ENCODE peak calls at places on chromosomes 13 and 19, in nine cellular contexts. One of them, this sample, is unnamed.

GRCh38 chr13:45219938-45220375 is 19.1 kb upstream of the KCTD4 start:
- DNase-seq in CD8-positive, alpha-beta T cell: no peak
- DNase-seq in fibroblast of mammary gland: peak
- DNase-seq in mesendoderm: peak
- DNase-seq in lower lobe of right lung: no peak
- DNase-seq in aorta: no peak
- DNase-seq in astrocyte of the spinal cord: peak
- DNase-seq in AG04449: no peak
- DNase-seq in heart left ventricle: no peak
- DNase-seq in this sample: peak

GRCh38 chr13:31090096-31090495 is 71.6 kb downstream of the HSPH1 start:
- DNase-seq in CD8-positive, alpha-beta T cell: no peak
- DNase-seq in lower lobe of right lung: no peak
- DNase-seq in mesendoderm: no peak
- DNase-seq in aorta: no peak
- DNase-seq in fibroblast of mammary gland: no peak
- DNase-seq in astrocyte of the spinal cord: no peak
- DNase-seq in AG04449: no peak
- DNase-seq in heart left ventricle: no peak
- DNase-seq in this sample: no peak

GRCh38 chr13:106882222-106882621 is 314.3 kb upstream of the ARGLU1 start:
- DNase-seq in fibroblast of mammary gland: no peak
- DNase-seq in CD8-positive, alpha-beta T cell: no peak
- DNase-seq in mesendoderm: peak
- DNase-seq in astrocyte of the spinal cord: no peak
- DNase-seq in heart left ventricle: no peak
- DNase-seq in lower lobe of right lung: no peak
- DNase-seq in aorta: no peak
- DNase-seq in AG04449: no peak
- DNase-seq in this sample: no peak

GRCh38 chr19:44592451-44592890 is 20.9 kb upstream of the IGSF23 start:
- DNase-seq in astrocyte of the spinal cord: no peak
- DNase-seq in aorta: no peak
- DNase-seq in fibroblast of mammary gland: no peak
- DNase-seq in AG04449: no peak
- DNase-seq in lower lobe of right lung: no peak
- DNase-seq in mesendoderm: peak
- DNase-seq in CD8-positive, alpha-beta T cell: no peak
- DNase-seq in heart left ventricle: no peak
- DNase-seq in this sample: no peak

GRCh38 chr13:31476266-31476665 is 263.1 kb upstream of the RXFP2 start:
- DNase-seq in astrocyte of the spinal cord: peak
- DNase-seq in lower lobe of right lung: no peak
- DNase-seq in CD8-positive, alpha-beta T cell: no peak
- DNase-seq in heart left ventricle: no peak
- DNase-seq in mesendoderm: peak
- DNase-seq in aorta: no peak
- DNase-seq in AG04449: peak
- DNase-seq in fibroblast of mammary gland: peak
- DNase-seq in this sample: peak

GRCh38 chr13:49214917-49215376 is 5.2 kb upstream of the MLNR start:
- DNase-seq in lower lobe of right lung: peak
- DNase-seq in CD8-positive, alpha-beta T cell: peak
- DNase-seq in aorta: no peak
- DNase-seq in fibroblast of mammary gland: no peak
- DNase-seq in AG04449: no peak
- DNase-seq in heart left ventricle: peak
- DNase-seq in astrocyte of the spinal cord: no peak
- DNase-seq in mesendoderm: peak
- DNase-seq in this sample: no peak

GRCh38 chr13:42615691-42616090 is 41.7 kb downstream of the TNFSF11 start:
- DNase-seq in astrocyte of the spinal cord: no peak
- DNase-seq in CD8-positive, alpha-beta T cell: no peak
- DNase-seq in heart left ventricle: no peak
- DNase-seq in fibroblast of mammary gland: peak
- DNase-seq in aorta: no peak
- DNase-seq in lower lobe of right lung: no peak
- DNase-seq in AG04449: no peak
- DNase-seq in mesendoderm: no peak
- DNase-seq in this sample: no peak

GRCh38 chr13:73958657-73959397 is 175.4 kb downstream of the KLF12 start:
- DNase-seq in aorta: no peak
- DNase-seq in CD8-positive, alpha-beta T cell: no peak
- DNase-seq in heart left ventricle: no peak
- DNase-seq in AG04449: no peak
- DNase-seq in fibroblast of mammary gland: no peak
- DNase-seq in mesendoderm: no peak
- DNase-seq in astrocyte of the spinal cord: no peak
- DNase-seq in lower lobe of right lung: no peak
- DNase-seq in this sample: no peak

DNA sequence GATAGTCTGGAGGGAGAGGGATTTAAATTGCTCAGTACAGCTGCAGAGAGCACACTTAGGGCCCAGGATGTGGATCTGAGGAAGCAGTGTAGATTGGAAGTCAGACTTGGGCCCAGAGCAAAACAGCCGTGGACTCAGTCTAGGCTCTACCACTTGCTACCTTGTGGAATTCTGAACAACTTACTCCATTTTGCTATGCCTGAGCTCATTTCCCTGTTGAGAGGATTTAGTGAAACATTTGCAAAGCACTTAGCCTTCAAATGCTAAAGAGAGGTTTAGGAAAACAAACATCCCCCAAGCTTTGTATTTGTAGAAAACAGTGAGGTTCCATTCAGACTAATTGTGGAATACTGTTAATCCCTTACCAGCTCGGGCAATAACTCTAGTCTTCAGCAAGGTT is 453.4 kb upstream of the ZNF507 start:
- DNase-seq in mesendoderm: no peak
- DNase-seq in aorta: no peak
- DNase-seq in astrocyte of the spinal cord: no peak
- DNase-seq in fibroblast of mammary gland: no peak
- DNase-seq in lower lobe of right lung: no peak
- DNase-seq in heart left ventricle: no peak
- DNase-seq in CD8-positive, alpha-beta T cell: no peak
- DNase-seq in AG04449: no peak
- DNase-seq in this sample: no peak
- H3K4me3 ChIP-seq in mesendoderm: no peak
- H3K4me3 ChIP-seq in aorta: no peak
- H3K4me3 ChIP-seq in astrocyte of the spinal cord: no peak
- H3K4me3 ChIP-seq in fibroblast of mammary gland: no peak
- H3K4me3 ChIP-seq in lower lobe of right lung: no peak
- H3K4me3 ChIP-seq in heart left ventricle: no peak
- H3K4me3 ChIP-seq in CD8-positive, alpha-beta T cell: no peak
- H3K4me3 ChIP-seq in AG04449: no peak
- H3K4me3 ChIP-seq in this sample: no peak

DNA sequence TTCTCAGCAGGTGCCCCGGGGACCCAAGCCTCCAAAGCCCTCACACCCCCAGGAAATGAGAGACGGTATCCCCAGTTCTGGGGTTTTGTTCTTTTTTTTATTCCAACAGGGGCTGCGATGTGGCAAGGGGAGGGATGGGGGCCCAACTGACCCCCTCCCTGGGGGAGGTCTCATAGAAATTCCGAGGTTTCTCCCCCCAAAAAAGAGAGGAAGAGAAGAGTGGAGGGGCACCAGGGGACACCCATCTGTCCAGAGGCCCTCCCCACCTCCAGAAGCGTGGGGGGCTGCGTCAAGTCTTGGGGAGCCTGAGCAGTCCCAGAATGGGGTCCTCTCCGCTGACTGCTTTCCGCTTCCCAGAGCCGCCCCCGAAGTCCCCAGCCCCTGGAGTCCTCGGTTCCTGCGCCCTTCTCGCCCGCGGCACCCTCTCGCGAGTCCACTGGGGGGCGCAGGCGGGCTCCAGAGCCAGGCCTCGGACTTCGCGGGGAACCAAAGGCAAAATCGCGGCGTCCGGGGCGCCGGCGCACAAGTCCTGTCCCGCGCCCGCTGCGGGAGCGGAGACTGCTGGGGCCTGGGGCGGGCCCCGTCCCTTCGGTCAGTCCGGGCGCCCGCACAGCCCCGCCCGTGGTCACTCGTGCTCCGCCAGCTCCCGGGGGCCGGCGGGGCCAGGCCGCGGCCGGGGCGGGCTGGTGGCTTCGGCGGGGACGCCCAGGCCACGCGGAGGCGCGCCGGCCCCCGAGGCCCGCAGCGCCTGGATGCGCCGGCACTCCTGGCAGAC is 4.4 kb upstream of the ATP1A3 start:
- DNase-seq in aorta: no peak
- DNase-seq in mesendoderm: peak
- DNase-seq in AG04449: no peak
- DNase-seq in heart left ventricle: no peak
- DNase-seq in astrocyte of the spinal cord: no peak
- DNase-seq in lower lobe of right lung: no peak
- DNase-seq in fibroblast of mammary gland: peak
- DNase-seq in CD8-positive, alpha-beta T cell: no peak
- DNase-seq in this sample: peak
- H3K4me3 ChIP-seq in aorta: no peak
- H3K4me3 ChIP-seq in mesendoderm: no peak
- H3K4me3 ChIP-seq in AG04449: no peak
- H3K4me3 ChIP-seq in heart left ventricle: no peak
- H3K4me3 ChIP-seq in astrocyte of the spinal cord: no peak
- H3K4me3 ChIP-seq in lower lobe of right lung: no peak
- H3K4me3 ChIP-seq in fibroblast of mammary gland: no peak
- H3K4me3 ChIP-seq in CD8-positive, alpha-beta T cell: no peak
- H3K4me3 ChIP-seq in this sample: no peak

GRCh38 chr13:112060431-112060830 is 6.5 kb upstream of the SOX1 start:
- DNase-seq in fibroblast of mammary gland: no peak
- DNase-seq in mesendoderm: no peak
- DNase-seq in aorta: no peak
- DNase-seq in CD8-positive, alpha-beta T cell: no peak
- DNase-seq in AG04449: no peak
- DNase-seq in heart left ventricle: no peak
- DNase-seq in lower lobe of right lung: no peak
- DNase-seq in astrocyte of the spinal cord: no peak
- DNase-seq in this sample: no peak

GRCh38 chr13:112062047-112062618 is 4.8 kb upstream of the SOX1 start:
- DNase-seq in heart left ventricle: no peak
- DNase-seq in AG04449: no peak
- DNase-seq in CD8-positive, alpha-beta T cell: no peak
- DNase-seq in lower lobe of right lung: no peak
- DNase-seq in astrocyte of the spinal cord: no peak
- DNase-seq in mesendoderm: no peak
- DNase-seq in aorta: no peak
- DNase-seq in fibroblast of mammary gland: no peak
- DNase-seq in this sample: no peak

GRCh38 chr13:112062619-112063308 is 4.2 kb upstream of the SOX1 start:
- DNase-seq in AG04449: no peak
- DNase-seq in heart left ventricle: no peak
- DNase-seq in lower lobe of right lung: no peak
- DNase-seq in mesendoderm: peak
- DNase-seq in CD8-positive, alpha-beta T cell: no peak
- DNase-seq in fibroblast of mammary gland: no peak
- DNase-seq in aorta: no peak
- DNase-seq in astrocyte of the spinal cord: no peak
- DNase-seq in this sample: no peak

GRCh38 chr13:112060899-112061366 is 6.0 kb upstream of the SOX1 start:
- DNase-seq in CD8-positive, alpha-beta T cell: no peak
- DNase-seq in fibroblast of mammary gland: no peak
- DNase-seq in mesendoderm: peak
- DNase-seq in astrocyte of the spinal cord: no peak
- DNase-seq in heart left ventricle: no peak
- DNase-seq in aorta: no peak
- DNase-seq in lower lobe of right lung: no peak
- DNase-seq in AG04449: no peak
- DNase-seq in this sample: no peak

DNA sequence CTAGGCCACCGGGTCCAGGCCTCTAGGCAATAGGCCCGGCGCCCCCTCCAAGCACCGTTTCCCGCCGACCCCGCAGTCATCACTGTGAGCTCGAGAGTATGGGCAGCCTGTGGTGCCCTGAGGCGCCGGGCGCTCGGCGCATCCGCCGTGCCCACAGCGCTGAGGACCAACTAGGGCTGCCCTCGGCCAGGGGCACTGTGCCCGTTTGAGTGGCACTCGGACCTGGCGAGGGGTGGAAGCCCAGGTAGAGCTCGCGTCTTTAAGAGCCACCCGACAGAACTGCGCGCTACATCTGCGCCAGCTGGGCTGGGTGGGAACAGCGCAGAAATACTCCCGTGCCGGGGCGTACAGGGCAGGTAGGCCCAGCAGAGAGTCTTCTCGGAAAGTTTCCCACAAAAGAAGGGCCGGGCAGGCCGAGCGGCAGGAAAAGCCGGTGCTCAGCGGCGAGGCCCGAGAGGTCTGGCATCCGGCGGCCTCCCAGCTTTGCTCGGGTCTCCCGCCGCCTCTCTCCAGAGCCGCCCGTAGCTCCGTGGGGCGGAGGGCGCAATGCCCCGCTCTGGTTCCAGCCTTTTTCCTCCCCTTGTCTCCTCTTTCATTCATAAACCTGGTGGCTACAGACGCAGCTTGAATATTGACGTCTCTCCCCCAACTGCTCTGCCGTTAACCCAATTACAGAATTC is 5.4 kb upstream of the SOX1 start:
- DNase-seq in AG04449: no peak
- DNase-seq in lower lobe of right lung: no peak
- DNase-seq in astrocyte of the spinal cord: no peak
- DNase-seq in aorta: no peak
- DNase-seq in CD8-positive, alpha-beta T cell: no peak
- DNase-seq in mesendoderm: no peak
- DNase-seq in heart left ventricle: no peak
- DNase-seq in fibroblast of mammary gland: no peak
- DNase-seq in this sample: no peak
- H3K4me3 ChIP-seq in AG04449: no peak
- H3K4me3 ChIP-seq in lower lobe of right lung: no peak
- H3K4me3 ChIP-seq in astrocyte of the spinal cord: no peak
- H3K4me3 ChIP-seq in aorta: no peak
- H3K4me3 ChIP-seq in CD8-positive, alpha-beta T cell: no peak
- H3K4me3 ChIP-seq in mesendoderm: no peak
- H3K4me3 ChIP-seq in heart left ventricle: no peak
- H3K4me3 ChIP-seq in fibroblast of mammary gland: no peak
- H3K4me3 ChIP-seq in this sample: no peak

GRCh38 chr19:1322198-1322981 is 36.7 kb downstream of the EFNA2 start:
- DNase-seq in aorta: no peak
- DNase-seq in heart left ventricle: no peak
- DNase-seq in CD8-positive, alpha-beta T cell: no peak
- DNase-seq in AG04449: no peak
- DNase-seq in mesendoderm: no peak
- DNase-seq in fibroblast of mammary gland: no peak
- DNase-seq in lower lobe of right lung: no peak
- DNase-seq in astrocyte of the spinal cord: no peak
- DNase-seq in this sample: no peak

GRCh38 chr19:1324792-1325567 is 39.3 kb downstream of the EFNA2 start:
- DNase-seq in CD8-positive, alpha-beta T cell: no peak
- DNase-seq in aorta: peak
- DNase-seq in mesendoderm: no peak
- DNase-seq in heart left ventricle: no peak
- DNase-seq in astrocyte of the spinal cord: peak
- DNase-seq in fibroblast of mammary gland: peak
- DNase-seq in AG04449: no peak
- DNase-seq in lower lobe of right lung: peak
- DNase-seq in this sample: peak

GRCh38 chr19:1325568-1326294 is 40.1 kb downstream of the EFNA2 start:
- DNase-seq in fibroblast of mammary gland: no peak
- DNase-seq in aorta: no peak
- DNase-seq in CD8-positive, alpha-beta T cell: no peak
- DNase-seq in heart left ventricle: no peak
- DNase-seq in astrocyte of the spinal cord: no peak
- DNase-seq in mesendoderm: no peak
- DNase-seq in lower lobe of right lung: no peak
- DNase-seq in AG04449: no peak
- DNase-seq in this sample: no peak

GRCh38 chr19:1321539-1321938 is 35.9 kb downstream of the EFNA2 start:
- DNase-seq in heart left ventricle: no peak
- DNase-seq in AG04449: no peak
- DNase-seq in mesendoderm: no peak
- DNase-seq in CD8-positive, alpha-beta T cell: no peak
- DNase-seq in fibroblast of mammary gland: no peak
- DNase-seq in aorta: no peak
- DNase-seq in lower lobe of right lung: no peak
- DNase-seq in astrocyte of the spinal cord: no peak
- DNase-seq in this sample: no peak

GRCh38 chr19:1324249-1324791 is 38.6 kb downstream of the EFNA2 start:
- DNase-seq in astrocyte of the spinal cord: no peak
- DNase-seq in mesendoderm: no peak
- DNase-seq in fibroblast of mammary gland: no peak
- DNase-seq in lower lobe of right lung: no peak
- DNase-seq in AG04449: no peak
- DNase-seq in heart left ventricle: no peak
- DNase-seq in aorta: no peak
- DNase-seq in CD8-positive, alpha-beta T cell: no peak
- DNase-seq in this sample: no peak
- H3K4me3 ChIP-seq in astrocyte of the spinal cord: no peak
- H3K4me3 ChIP-seq in mesendoderm: no peak
- H3K4me3 ChIP-seq in fibroblast of mammary gland: no peak
- H3K4me3 ChIP-seq in lower lobe of right lung: peak
- H3K4me3 ChIP-seq in AG04449: no peak
- H3K4me3 ChIP-seq in heart left ventricle: no peak
- H3K4me3 ChIP-seq in aorta: no peak
- H3K4me3 ChIP-seq in CD8-positive, alpha-beta T cell: no peak
- H3K4me3 ChIP-seq in this sample: no peak